ENCODE peak calls at places on chromosomes 1 and 21, in seven cellular contexts. G is cardiac muscle cell; Z is suprapubic skin; W is right cardiac atrium; Q is pancreas; D is CD8-positive, alpha-beta T cell; S is esophagus squamous epithelium. X is an unnamed sample.
A peak's percentile ranks its signal among the peaks of the same experiment; 100 is the strongest.

GRCh38 chr1:75787524-75787923 is 1.5 kb downstream of the RABGGTB start:
- DNase-seq in G (no peak), Z (no peak), W (no peak), Q (no peak), D (no peak), S (no peak), X (no peak)

GRCh38 chr1:151668090-151668489 is 48.5 kb downstream of the CELF3 start:
- DNase-seq in G (no peak), Z (no peak), W (no peak), Q (no peak), D (no peak), S (no peak), X (no peak)

GRCh38 chr1:47225430-47226100 is 6.5 kb downstream of the TAL1 start:
- DNase-seq in G (peak; percentile 49), Z (no peak), W (no peak), Q (peak; percentile 63), D (no peak), S (no peak), X (no peak)

GRCh38 chr1:194273660-194274059 is 1087.2 kb upstream of the B3GALT2 start:
- DNase-seq in G (no peak), Z (no peak), W (no peak), Q (no peak), D (no peak), S (no peak), X (no peak)

GRCh38 chr1:217953922-217954321 is 322.8 kb downstream of the SPATA17 start:
- DNase-seq in G (no peak), Z (no peak), W (no peak), Q (no peak), D (no peak), S (no peak), X (no peak)

GRCh38 chr1:6026095-6026809 is 19.4 kb upstream of the KCNAB2 start:
- DNase-seq in G (peak; percentile 30), Z (peak; percentile 89), W (peak; percentile 70), Q (peak; percentile 77), D (peak; percentile 89), S (peak; percentile 63), X (peak; percentile 83)

GRCh38 chr1:215166886-215167285 is 84.3 kb downstream of the KCNK2 start:
- DNase-seq in G (no peak), Z (no peak), W (no peak), Q (no peak), D (no peak), S (no peak), X (no peak)

GRCh38 chr1:101022294-101022693 is 3.3 kb downstream of the DPH5 start:
- DNase-seq in G (no peak), Z (no peak), W (no peak), Q (no peak), D (no peak), S (no peak), X (no peak)

GRCh38 chr1:109307363-109308021 is 681 bp upstream of the MYBPHL start:
- DNase-seq in G (peak; percentile 89), Z (no peak), W (peak; percentile 68), Q (no peak), D (no peak), S (no peak), X (peak; percentile 52)

GRCh38 chr1:208205216-208206013 is 38.8 kb downstream of the PLXNA2 start:
- DNase-seq in G (no peak), Z (no peak), W (no peak), Q (no peak), D (no peak), S (no peak), X (no peak)

GRCh38 chr21:45636921-45637646 is 6.4 kb upstream of the PCBP3 start:
- DNase-seq in G (no peak), Z (no peak), W (no peak), Q (no peak), D (no peak), S (no peak), X (no peak)

GRCh38 chr1:79040424-79041089 is 34.0 kb upstream of the ADGRL4 start:
- DNase-seq in G (no peak), Z (no peak), W (no peak), Q (no peak), D (no peak), S (no peak), X (no peak)

GRCh38 chr1:20166047-20166446 is 19.8 kb upstream of the UBXN10 start:
- DNase-seq in G (no peak), Z (no peak), W (no peak), Q (no peak), D (no peak), S (no peak), X (no peak)

GRCh38 chr1:109388884-109389637 is 8.7 kb downstream of the SORT1 start:
- DNase-seq in G (no peak), Z (no peak), W (no peak), Q (no peak), D (no peak), S (no peak), X (no peak)

GRCh38 chr1:63929106-63929478 is 155.3 kb downstream of the ROR1 start:
- DNase-seq in G (no peak), Z (no peak), W (no peak), Q (no peak), D (no peak), S (no peak), X (no peak)

GRCh38 chr1:203009185-203009584 is 2.0 kb downstream of the TMEM183A start:
- DNase-seq in G (no peak), Z (no peak), W (no peak), Q (no peak), D (no peak), S (no peak), X (no peak)

GRCh38 chr1:98794196-98794886 is 132.8 kb downstream of the SNX7 start:
- DNase-seq in G (peak; percentile 75), Z (no peak), W (no peak), Q (no peak), D (peak; percentile 43), S (no peak), X (peak; percentile 30)

GRCh38 chr1:27427836-27428315 is 35.5 kb downstream of the GPR3 start:
- DNase-seq in G (no peak), Z (no peak), W (no peak), Q (no peak), D (no peak), S (no peak), X (no peak)

GRCh38 chr1:27427329-27427728 is 34.9 kb downstream of the GPR3 start:
- DNase-seq in G (no peak), Z (no peak), W (no peak), Q (no peak), D (no peak), S (no peak), X (no peak)

GRCh38 chr1:27428316-27429028 is 36.0 kb downstream of the GPR3 start:
- DNase-seq in G (peak; percentile 84), Z (no peak), W (no peak), Q (no peak), D (no peak), S (no peak), X (peak; percentile 50)

GRCh38 chr1:27429029-27429425 is 36.6 kb downstream of the GPR3 start:
- DNase-seq in G (no peak), Z (no peak), W (no peak), Q (no peak), D (no peak), S (no peak), X (no peak)

DNA sequence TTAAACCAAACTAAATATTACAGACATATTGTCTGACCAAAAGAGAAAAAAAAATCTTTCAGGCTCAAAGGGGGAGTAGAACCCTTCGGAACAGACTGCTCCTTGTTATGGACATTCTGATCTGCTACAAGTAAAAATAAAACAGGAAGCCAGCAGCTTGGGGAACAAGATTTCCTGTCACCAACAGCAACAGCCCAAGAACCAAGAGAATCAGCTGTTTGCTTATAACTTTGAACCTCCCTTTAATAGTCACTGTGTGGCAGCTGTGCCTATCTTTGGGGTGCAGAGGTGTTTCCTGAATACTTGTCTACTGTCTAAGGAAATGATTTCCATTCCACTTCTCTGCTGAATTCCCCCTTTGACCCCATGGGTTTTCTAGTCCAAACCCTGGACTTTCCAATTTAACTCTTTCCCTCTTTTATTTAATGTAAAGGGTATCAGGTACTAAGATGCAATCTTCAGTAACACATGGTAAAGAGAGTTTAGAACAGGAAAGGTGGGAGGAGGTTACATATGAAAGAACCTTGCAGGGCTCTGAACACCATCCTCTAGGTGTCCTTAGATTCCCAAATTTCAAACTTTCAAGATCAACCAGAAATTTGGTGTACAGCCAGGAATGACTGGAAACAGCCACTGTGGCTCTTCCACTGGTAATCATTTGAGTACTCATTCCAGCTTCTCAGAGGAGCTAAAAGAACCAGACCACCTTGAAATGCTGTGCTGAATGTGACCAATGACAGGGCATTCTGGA is 38.7 kb downstream of the GPR3 start:
- DNase-seq in G (no peak), Z (no peak), W (no peak), Q (no peak), D (peak; percentile 17), S (no peak), X (no peak)
- H3K4me1 ChIP-seq in G (peaks cover 63% of the 10 kb centered on the region), Z (peaks cover 89% of the 10 kb centered on the region), W (peaks cover 29% of the 10 kb centered on the region), Q (peaks cover 46% of the 10 kb centered on the region), D (peaks cover 89% of the 10 kb centered on the region), S (peaks cover 100% of the 10 kb centered on the region), X (peaks cover 100% of the 10 kb centered on the region)

GRCh38 chr1:38559180-38559874 is 300.2 kb downstream of the RRAGC start:
- DNase-seq in G (no peak), Z (no peak), W (no peak), Q (peak; percentile 60), D (peak; percentile 75), S (peak; percentile 22), X (no peak)
- H3K4me3 ChIP-seq in G (no peak overlapping the region), Z (peak overlapping the region; percentile 34), W (peak overlapping the region; percentile 13), Q (peak overlapping the region; percentile 9), D (peak overlapping the region; percentile 22), S (no peak overlapping the region), X (peak overlapping the region; percentile 9)

DNA sequence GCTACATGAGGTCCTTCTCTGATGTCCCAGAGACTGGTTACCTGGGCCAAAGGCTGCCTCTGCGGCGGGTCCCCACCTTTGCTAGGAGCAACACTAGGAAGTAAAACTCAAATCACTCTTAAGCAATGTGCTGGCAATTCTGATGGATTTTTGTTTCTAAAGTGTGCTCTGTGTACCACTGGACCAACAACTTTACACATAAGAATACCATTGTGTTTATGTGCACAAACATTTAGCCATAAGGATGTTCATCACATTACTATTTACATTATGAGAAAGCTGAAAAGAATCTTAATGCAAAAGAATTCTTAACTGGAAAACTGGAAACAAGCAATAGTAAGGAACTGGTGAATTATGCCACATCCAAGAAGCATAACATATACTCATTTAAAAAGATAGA is 38.6 kb downstream of the SSBP3 start:
- DNase-seq in G (no peak), Z (no peak), W (no peak), Q (no peak), D (no peak), S (no peak), X (no peak)
- H3K4me1 ChIP-seq in G (peaks cover 32% of the 10 kb centered on the region), Z (peaks cover 46% of the 10 kb centered on the region), W (peaks cover 28% of the 10 kb centered on the region), Q (peaks cover 20% of the 10 kb centered on the region), D (peaks cover 11% of the 10 kb centered on the region), S (peaks cover 41% of the 10 kb centered on the region), X (peaks cover 64% of the 10 kb centered on the region)

DNA sequence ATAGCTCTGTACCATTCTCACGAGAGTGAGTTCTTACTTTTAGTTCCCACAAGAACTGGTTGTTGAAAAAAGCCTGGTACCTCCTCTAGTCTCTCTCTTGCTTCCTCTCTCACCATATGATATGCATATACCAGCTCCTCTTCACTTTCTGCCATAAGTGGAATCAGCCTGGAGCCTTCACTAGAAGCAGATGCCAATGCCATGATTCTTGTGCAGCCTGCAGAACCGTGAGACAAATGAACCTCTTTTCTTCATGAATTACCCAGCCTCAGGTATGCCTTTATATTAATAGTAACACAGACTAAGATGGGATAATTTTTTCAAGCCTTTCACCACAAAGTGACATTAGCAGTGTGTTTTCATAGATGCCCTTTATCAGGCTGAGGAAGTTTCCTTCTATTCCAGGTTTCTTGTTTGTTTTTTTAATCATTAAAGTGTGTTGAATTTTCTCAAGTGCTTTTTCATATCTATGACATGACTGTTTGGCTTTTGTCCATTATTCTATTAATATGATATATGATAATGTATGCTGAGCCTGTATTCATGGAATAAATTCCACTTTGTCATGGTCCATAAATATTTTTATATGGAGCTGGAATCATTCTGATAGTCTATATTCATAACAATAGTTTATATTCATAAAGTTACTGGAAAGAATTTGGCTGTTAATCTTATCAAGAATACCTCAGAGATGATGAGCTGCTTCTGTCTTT is 40.6 kb upstream of the C1orf185 start:
- DNase-seq in G (no peak), Z (no peak), W (no peak), Q (no peak), D (no peak), S (no peak), X (no peak)
- H3K4me3 ChIP-seq in G (no peak overlapping the region), Z (no peak overlapping the region), W (no peak overlapping the region), Q (no peak overlapping the region), D (no peak overlapping the region), S (no peak overlapping the region), X (no peak overlapping the region)

X was measured in heart right ventricle.